ENCODE peak calls at places on chromosome 14, in eight cellular contexts. D is GM20000; J is mucosa of gallbladder; O is EH; B is T47D; V is central memory CD8-positive, alpha-beta T cell; K is memory B cell; R is stimulated activated CD4-positive, alpha-beta T cell treated with anti-CD3 and anti-CD28 coated beads, Interleukin-12 subunit alpha, Interleukin-12 subunit beta, amount 100 ng/mL, for 24 hours. P is an unnamed sample.
A peak's percentile ranks its signal among the peaks of the same experiment; 100 is the strongest.

GRCh38 chr14:59278111-59278510 is 89.6 kb downstream of the DAAM1 start:
- DNase-seq in J (no peak), D (no peak), B (no peak), V (no peak), R (no peak), O (peak; percentile 92), K (no peak), P (no peak)

GRCh38 chr14:58533417-58533816 is 104.3 kb upstream of the DACT1 start:
- DNase-seq in J (no peak), O (no peak), B (no peak), K (no peak), V (no peak), R (no peak), D (no peak), P (no peak)

GRCh38 chr14:29458547-29458946 is 469.1 kb downstream of the PRKD1 start:
- DNase-seq in J (no peak), O (peak; percentile 37), D (no peak), V (no peak), B (no peak), R (no peak), K (no peak), P (peak; percentile 38)

GRCh38 chr14:55412686-55413085 is 1.1 kb upstream of the ATG14 start:
- DNase-seq in V (no peak), K (no peak), J (no peak), B (no peak), R (no peak), D (no peak), O (no peak), P (no peak)

GRCh38 chr14:90641111-90642010 is 174.9 kb downstream of the TTC7B start:
- DNase-seq in J (no peak), B (no peak), V (no peak), D (no peak), R (no peak), O (peak; percentile 72), K (no peak), P (no peak)

GRCh38 chr14:66425402-66425801 is 60.8 kb upstream of the CCDC196 start:
- DNase-seq in O (no peak), V (no peak), J (peak; percentile 70), B (no peak), K (no peak), D (no peak), R (no peak), P (no peak)

GRCh38 chr14:94761348-94761998 is 8.4 kb downstream of the GSC start:
- DNase-seq in R (no peak), B (no peak), D (no peak), V (no peak), K (no peak), J (no peak), O (no peak), P (no peak)

GRCh38 chr14:95808371-95808770 is 68.3 kb upstream of the TUNAR start:
- DNase-seq in D (no peak), J (no peak), O (no peak), K (no peak), V (no peak), B (no peak), R (no peak), P (no peak)

GRCh38 chr14:90405101-90405500 is 8.3 kb downstream of the CALM1 start:
- DNase-seq in V (no peak), R (no peak), J (no peak), B (no peak), D (no peak), K (no peak), O (no peak), P (no peak)

GRCh38 chr14:61536661-61537566 is 158.4 kb upstream of the HIF1A start:
- DNase-seq in K (no peak), V (no peak), D (no peak), R (no peak), B (no peak), J (no peak), O (no peak), P (no peak)

GRCh38 chr14:99273025-99273723 is 1.2 kb upstream of the BCL11B start:
- DNase-seq in V (no peak), O (peak; percentile 3), K (no peak), B (peak; percentile 61), D (peak; percentile 50), J (no peak), R (peak; percentile 73), P (peak; percentile 29)

GRCh38 chr14:55240526-55241178 is 30.6 kb upstream of the FBXO34 start:
- DNase-seq in D (no peak), K (no peak), B (no peak), V (no peak), J (no peak), O (peak; percentile 29), R (no peak), P (no peak)

GRCh38 chr14:22613091-22613695 is 15.1 kb downstream of the ABHD4 start:
- DNase-seq in O (peak; percentile 22), J (no peak), B (no peak), V (no peak), K (no peak), D (no peak), R (no peak), P (no peak)

GRCh38 chr14:44316647-44317432 is 190.2 kb downstream of the FSCB start:
- DNase-seq in V (no peak), D (no peak), B (peak; percentile 23), O (peak; percentile 33), K (no peak), J (peak; percentile 66), R (no peak), P (no peak)

GRCh38 chr14:30621354-30621953 is 665 bp upstream of the SCFD1 start:
- DNase-seq in R (no peak), B (no peak), O (no peak), D (no peak), K (no peak), J (no peak), V (no peak), P (no peak)

GRCh38 chr14:68518910-68519686 is 273.8 kb downstream of the ZFP36L1 start:
- DNase-seq in D (no peak), O (no peak), K (no peak), V (no peak), J (peak; percentile 68), B (no peak), R (no peak), P (no peak)

GRCh38 chr14:71006200-71006563 is 98.9 kb downstream of the PCNX1 start:
- DNase-seq in V (no peak), R (no peak), J (no peak), O (peak; percentile 49), B (no peak), K (no peak), D (no peak), P (no peak)

GRCh38 chr14:103765526-103765925 is 49.9 kb downstream of the ZFYVE21 start:
- DNase-seq in O (no peak), B (no peak), D (no peak), J (no peak), V (no peak), R (no peak), K (no peak), P (no peak)

P was measured in NCI-H1436.